ENCODE peak calls at places on chromosome 13, in seven cellular contexts. One of them, this sample, is unnamed.

GRCh38 chr13:34257980-34258379 is 440.0 kb downstream of the RFC3 start:
- DNase-seq in PC-3: no peak
- DNase-seq in IMR-90: no peak
- DNase-seq in neuronal stem cell: no peak
- DNase-seq in fibroblast of lung: no peak
- DNase-seq in A549: no peak
- DNase-seq in HCT116: no peak
- DNase-seq in this sample: no peak

GRCh38 chr13:88764103-88764502 is 1092.9 kb downstream of the SLITRK5 start:
- DNase-seq in PC-3: no peak
- DNase-seq in IMR-90: no peak
- DNase-seq in neuronal stem cell: no peak
- DNase-seq in fibroblast of lung: no peak
- DNase-seq in A549: no peak
- DNase-seq in HCT116: no peak
- DNase-seq in this sample: no peak

GRCh38 chr13:74306496-74306895 is 172.3 kb upstream of the KLF12 start:
- DNase-seq in PC-3: peak
- DNase-seq in IMR-90: peak
- DNase-seq in neuronal stem cell: no peak
- DNase-seq in fibroblast of lung: peak
- DNase-seq in A549: no peak
- DNase-seq in HCT116: no peak
- DNase-seq in this sample: no peak

GRCh38 chr13:41463823-41464602 is 6.7 kb downstream of the RGCC start:
- DNase-seq in PC-3: no peak
- DNase-seq in IMR-90: no peak
- DNase-seq in neuronal stem cell: no peak
- DNase-seq in fibroblast of lung: no peak
- DNase-seq in A549: no peak
- DNase-seq in HCT116: no peak
- DNase-seq in this sample: no peak

GRCh38 chr13:35763805-35764170 is 287.3 kb upstream of the MAB21L1 start:
- DNase-seq in PC-3: no peak
- DNase-seq in IMR-90: no peak
- DNase-seq in neuronal stem cell: no peak
- DNase-seq in fibroblast of lung: no peak
- DNase-seq in A549: no peak
- DNase-seq in HCT116: no peak
- DNase-seq in this sample: no peak

GRCh38 chr13:39405596-39405995 is 197.4 kb downstream of the LHFPL6 start:
- DNase-seq in PC-3: no peak
- DNase-seq in IMR-90: no peak
- DNase-seq in neuronal stem cell: no peak
- DNase-seq in fibroblast of lung: no peak
- DNase-seq in A549: no peak
- DNase-seq in HCT116: no peak
- DNase-seq in this sample: no peak

GRCh38 chr13:30143671-30144400 is 163.5 kb downstream of the KATNAL1 start:
- DNase-seq in PC-3: no peak
- DNase-seq in IMR-90: peak
- DNase-seq in neuronal stem cell: no peak
- DNase-seq in fibroblast of lung: peak
- DNase-seq in A549: no peak
- DNase-seq in HCT116: no peak
- DNase-seq in this sample: no peak

GRCh38 chr13:51729853-51730553 is 74.0 kb downstream of the DHRS12 start:
- DNase-seq in PC-3: peak
- DNase-seq in IMR-90: peak
- DNase-seq in neuronal stem cell: no peak
- DNase-seq in fibroblast of lung: peak
- DNase-seq in A549: no peak
- DNase-seq in HCT116: no peak
- DNase-seq in this sample: peak

GRCh38 chr13:52851153-52851962 is 2.9 kb upstream of the PCDH8 start:
- DNase-seq in PC-3: no peak
- DNase-seq in IMR-90: no peak
- DNase-seq in neuronal stem cell: peak
- DNase-seq in fibroblast of lung: peak
- DNase-seq in A549: no peak
- DNase-seq in HCT116: no peak
- DNase-seq in this sample: no peak

GRCh38 chr13:85386424-85386823 is 412.8 kb downstream of the SLITRK6 start:
- DNase-seq in PC-3: no peak
- DNase-seq in IMR-90: no peak
- DNase-seq in neuronal stem cell: peak
- DNase-seq in fibroblast of lung: no peak
- DNase-seq in A549: no peak
- DNase-seq in HCT116: no peak
- DNase-seq in this sample: no peak

GRCh38 chr13:81320516-81320915 is 979.6 kb upstream of the SPRY2 start:
- DNase-seq in PC-3: no peak
- DNase-seq in IMR-90: no peak
- DNase-seq in neuronal stem cell: no peak
- DNase-seq in fibroblast of lung: no peak
- DNase-seq in A549: no peak
- DNase-seq in HCT116: no peak
- DNase-seq in this sample: no peak

GRCh38 chr13:93226065-93226622 is 463 bp upstream of the GPC6 start:
- DNase-seq in PC-3: no peak
- DNase-seq in IMR-90: no peak
- DNase-seq in neuronal stem cell: peak
- DNase-seq in fibroblast of lung: no peak
- DNase-seq in A549: no peak
- DNase-seq in HCT116: no peak
- DNase-seq in this sample: no peak

GRCh38 chr13:109645831-109646230 is 140.6 kb downstream of the IRS2 start:
- DNase-seq in PC-3: no peak
- DNase-seq in IMR-90: no peak
- DNase-seq in neuronal stem cell: no peak
- DNase-seq in fibroblast of lung: no peak
- DNase-seq in A549: no peak
- DNase-seq in HCT116: no peak
- DNase-seq in this sample: no peak
- H3K4me2 ChIP-seq in PC-3: no peak
- H3K4me2 ChIP-seq in IMR-90: no peak
- H3K4me2 ChIP-seq in neuronal stem cell: no peak
- H3K4me2 ChIP-seq in fibroblast of lung: no peak
- H3K4me2 ChIP-seq in A549: no peak
- H3K4me2 ChIP-seq in HCT116: no peak
- H3K4me2 ChIP-seq in this sample: no peak

GRCh38 chr13:79805317-79805716 is 324.4 kb downstream of the NDFIP2 start:
- DNase-seq in PC-3: no peak
- DNase-seq in IMR-90: no peak
- DNase-seq in neuronal stem cell: no peak
- DNase-seq in fibroblast of lung: no peak
- DNase-seq in A549: no peak
- DNase-seq in HCT116: no peak
- DNase-seq in this sample: no peak

GRCh38 chr13:79803939-79804487 is 323.1 kb downstream of the NDFIP2 start:
- DNase-seq in PC-3: no peak
- DNase-seq in IMR-90: no peak
- DNase-seq in neuronal stem cell: no peak
- DNase-seq in fibroblast of lung: no peak
- DNase-seq in A549: no peak
- DNase-seq in HCT116: no peak
- DNase-seq in this sample: no peak

GRCh38 chr13:79799049-79799448 is 318.1 kb downstream of the NDFIP2 start:
- DNase-seq in PC-3: no peak
- DNase-seq in IMR-90: no peak
- DNase-seq in neuronal stem cell: no peak
- DNase-seq in fibroblast of lung: no peak
- DNase-seq in A549: no peak
- DNase-seq in HCT116: no peak
- DNase-seq in this sample: no peak

GRCh38 chr13:79799466-79799865 is 318.5 kb downstream of the NDFIP2 start:
- DNase-seq in PC-3: no peak
- DNase-seq in IMR-90: no peak
- DNase-seq in neuronal stem cell: no peak
- DNase-seq in fibroblast of lung: peak
- DNase-seq in A549: no peak
- DNase-seq in HCT116: no peak
- DNase-seq in this sample: no peak

DNA sequence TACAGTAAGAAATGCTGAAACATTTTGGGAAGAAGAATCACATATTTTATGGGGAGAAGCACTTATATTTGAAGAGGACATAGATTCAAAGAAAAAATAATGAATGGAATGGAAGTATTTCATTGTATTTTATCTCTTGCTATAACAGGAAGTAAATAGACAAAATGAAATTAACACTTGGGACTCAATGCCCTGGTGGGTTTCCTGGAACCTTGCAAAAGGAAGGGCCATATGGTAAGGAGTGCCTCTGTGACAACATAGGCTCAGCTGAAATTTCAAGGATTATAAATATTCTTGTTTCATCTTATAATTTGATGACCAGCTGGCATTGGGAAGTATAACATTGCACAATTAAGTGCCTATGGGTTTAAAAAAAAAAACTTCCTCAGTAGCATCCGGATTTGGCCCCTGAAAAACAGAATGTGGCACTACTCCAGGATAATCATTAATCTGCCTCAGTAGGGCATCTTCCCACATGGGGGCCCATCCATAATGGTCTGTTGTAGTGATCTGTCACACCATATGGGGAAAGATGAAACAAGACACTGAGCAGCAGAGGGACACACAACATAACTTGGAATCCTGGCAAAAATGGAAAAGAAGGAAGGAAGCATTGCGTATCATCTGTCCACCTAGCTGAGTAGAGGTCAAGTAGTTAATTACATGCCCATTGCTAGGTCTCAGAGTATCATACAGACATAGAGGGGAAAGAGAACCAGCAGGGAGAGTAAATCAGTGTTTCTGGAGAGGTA is 321.6 kb downstream of the NDFIP2 start:
- DNase-seq in PC-3: no peak
- DNase-seq in IMR-90: no peak
- DNase-seq in neuronal stem cell: no peak
- DNase-seq in fibroblast of lung: no peak
- DNase-seq in A549: no peak
- DNase-seq in HCT116: no peak
- DNase-seq in this sample: no peak
- H3K4me2 ChIP-seq in PC-3: no peak
- H3K4me2 ChIP-seq in IMR-90: no peak
- H3K4me2 ChIP-seq in neuronal stem cell: no peak
- H3K4me2 ChIP-seq in fibroblast of lung: no peak
- H3K4me2 ChIP-seq in A549: no peak
- H3K4me2 ChIP-seq in HCT116: no peak
- H3K4me2 ChIP-seq in this sample: no peak

GRCh38 chr13:67225252-67226159 is 4.6 kb downstream of the PCDH9 start:
- DNase-seq in PC-3: no peak
- DNase-seq in IMR-90: no peak
- DNase-seq in neuronal stem cell: no peak
- DNase-seq in fibroblast of lung: no peak
- DNase-seq in A549: no peak
- DNase-seq in HCT116: no peak
- DNase-seq in this sample: no peak

GRCh38 chr13:67228031-67228430 is 2.1 kb downstream of the PCDH9 start:
- DNase-seq in PC-3: no peak
- DNase-seq in IMR-90: no peak
- DNase-seq in neuronal stem cell: no peak
- DNase-seq in fibroblast of lung: no peak
- DNase-seq in A549: no peak
- DNase-seq in HCT116: no peak
- DNase-seq in this sample: no peak

GRCh38 chr13:67228909-67229308 is 1.2 kb downstream of the PCDH9 start:
- DNase-seq in PC-3: no peak
- DNase-seq in IMR-90: peak
- DNase-seq in neuronal stem cell: no peak
- DNase-seq in fibroblast of lung: peak
- DNase-seq in A549: no peak
- DNase-seq in HCT116: no peak
- DNase-seq in this sample: no peak

GRCh38 chr13:67226686-67227085 is 3.5 kb downstream of the PCDH9 start:
- DNase-seq in PC-3: no peak
- DNase-seq in IMR-90: no peak
- DNase-seq in neuronal stem cell: no peak
- DNase-seq in fibroblast of lung: no peak
- DNase-seq in A549: no peak
- DNase-seq in HCT116: no peak
- DNase-seq in this sample: no peak

GRCh38 chr13:67227131-67227983 is 2.8 kb downstream of the PCDH9 start:
- DNase-seq in PC-3: no peak
- DNase-seq in IMR-90: no peak
- DNase-seq in neuronal stem cell: no peak
- DNase-seq in fibroblast of lung: no peak
- DNase-seq in A549: no peak
- DNase-seq in HCT116: no peak
- DNase-seq in this sample: no peak
- H3K4me2 ChIP-seq in PC-3: no peak
- H3K4me2 ChIP-seq in IMR-90: no peak
- H3K4me2 ChIP-seq in neuronal stem cell: no peak
- H3K4me2 ChIP-seq in fibroblast of lung: no peak
- H3K4me2 ChIP-seq in A549: peak
- H3K4me2 ChIP-seq in HCT116: no peak
- H3K4me2 ChIP-seq in this sample: no peak

DNA sequence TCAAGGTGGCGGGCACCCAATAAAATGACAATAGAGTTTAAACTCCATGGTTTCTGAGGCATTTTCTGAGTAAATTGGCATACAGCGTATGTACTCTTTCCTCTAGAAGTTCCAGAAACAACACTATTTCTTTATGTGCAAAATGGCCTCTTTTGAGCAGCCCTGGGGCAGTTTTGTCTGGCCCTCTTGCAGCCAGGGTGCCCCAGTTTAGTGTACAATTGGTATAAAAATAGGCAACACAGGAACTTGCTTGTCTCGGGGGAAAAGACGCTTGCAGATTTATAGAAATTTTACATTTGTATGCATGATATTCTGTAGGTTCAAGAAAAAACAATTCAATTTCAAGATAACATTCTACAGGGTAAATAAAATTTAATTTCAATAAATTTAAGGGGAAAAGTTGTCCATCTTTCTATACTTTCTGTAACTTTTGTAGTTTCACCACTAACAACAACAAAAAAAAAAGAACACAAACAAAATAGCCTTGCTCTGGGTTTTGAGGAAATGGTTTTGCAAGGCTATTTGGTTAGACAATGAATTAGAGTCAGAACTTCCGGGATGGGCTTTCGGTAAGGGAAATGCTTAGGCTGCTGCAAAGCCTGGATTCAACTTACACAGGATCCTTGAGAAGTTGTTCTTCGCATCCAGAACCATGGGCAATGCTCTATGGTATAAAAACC is 45.3 kb downstream of the LRCH1 start:
- DNase-seq in PC-3: no peak
- DNase-seq in IMR-90: no peak
- DNase-seq in neuronal stem cell: no peak
- DNase-seq in fibroblast of lung: no peak
- DNase-seq in A549: no peak
- DNase-seq in HCT116: no peak
- DNase-seq in this sample: no peak
- H3K4me2 ChIP-seq in PC-3: no peak
- H3K4me2 ChIP-seq in IMR-90: no peak
- H3K4me2 ChIP-seq in neuronal stem cell: no peak
- H3K4me2 ChIP-seq in fibroblast of lung: no peak
- H3K4me2 ChIP-seq in A549: no peak
- H3K4me2 ChIP-seq in HCT116: no peak
- H3K4me2 ChIP-seq in this sample: no peak

GRCh38 chr13:111412251-111412650 is 91.8 kb downstream of the TEX29 start:
- DNase-seq in PC-3: no peak
- DNase-seq in IMR-90: no peak
- DNase-seq in neuronal stem cell: no peak
- DNase-seq in fibroblast of lung: no peak
- DNase-seq in A549: no peak
- DNase-seq in HCT116: no peak
- DNase-seq in this sample: no peak
- H3K4me2 ChIP-seq in PC-3: no peak
- H3K4me2 ChIP-seq in IMR-90: no peak
- H3K4me2 ChIP-seq in neuronal stem cell: no peak
- H3K4me2 ChIP-seq in fibroblast of lung: no peak
- H3K4me2 ChIP-seq in A549: no peak
- H3K4me2 ChIP-seq in HCT116: no peak
- H3K4me2 ChIP-seq in this sample: no peak

This sample was measured in PC-9.